ENCODE peak calls at places on chromosomes 5 and 9, in ten cellular contexts. C, Q, Y, V, N, J, W, P, M and D are unnamed samples.

GRCh38 chr5:10354048-10354872 is 765 bp downstream of the MARCHF6 start:
- DNase-seq in C (no peak), V (peak), P (peak), Q (peak), M (peak), Y (peak), N (peak), J (peak), W (no peak), D (peak)

GRCh38 chr5:88672644-88673493 is 210.1 kb downstream of the MEF2C start:
- DNase-seq in V (peak), J (peak), Y (no peak), W (peak), M (no peak), C (no peak), P (no peak), N (no peak), Q (no peak), D (no peak)

GRCh38 chr9:93207326-93207814 is 23.4 kb downstream of the WNK2 start:
- DNase-seq in J (peak), V (no peak), Q (peak), P (no peak), M (no peak), C (no peak), W (peak), Y (no peak), N (peak), D (no peak)

GRCh38 chr5:181188700-181189362 is 16.2 kb downstream of the TRIM7 start:
- DNase-seq in J (no peak), N (peak), Q (peak), M (no peak), V (peak), Y (peak), W (no peak), C (peak), P (peak), D (no peak)

GRCh38 chr9:8188720-8189407 is 389.3 kb upstream of the DMAC1 start:
- DNase-seq in W (no peak), V (no peak), J (no peak), N (peak), P (no peak), C (no peak), M (peak), Y (no peak), Q (no peak), D (no peak)

GRCh38 chr9:86202338-86202882 is 57.0 kb downstream of the C9orf153 start:
- DNase-seq in W (no peak), N (peak), J (peak), M (peak), V (peak), P (peak), Q (peak), C (no peak), Y (peak), D (peak)

GRCh38 chr5:35924950-35925722 is 13.3 kb downstream of the CAPSL start:
- DNase-seq in M (peak), W (peak), J (peak), P (peak), Q (peak), V (peak), N (peak), Y (peak), C (peak), D (peak)

GRCh38 chr5:5523066-5523505 is 100.6 kb downstream of the ICE1 start:
- DNase-seq in P (no peak), Q (no peak), Y (peak), W (no peak), V (no peak), C (no peak), M (peak), N (peak), J (no peak), D (peak)

GRCh38 chr9:106075568-106075967 is 381.2 kb downstream of the TMEM38B start:
- DNase-seq in N (no peak), P (no peak), W (no peak), Q (no peak), M (no peak), C (no peak), V (no peak), Y (no peak), J (no peak), D (no peak)

GRCh38 chr9:17578911-17579793 is at the start of gene SH3GL2:
- DNase-seq in W (peak), V (peak), Y (peak), Q (peak), N (peak), C (no peak), P (no peak), J (peak), M (no peak), D (peak)

GRCh38 chr5:13217636-13218035 is 726.9 kb downstream of the DNAH5 start:
- DNase-seq in P (no peak), J (peak), Q (no peak), C (no peak), M (no peak), N (no peak), W (no peak), Y (no peak), V (no peak), D (no peak)

GRCh38 chr5:174876-175465 is 16.3 kb upstream of the LRRC14B start:
- DNase-seq in J (no peak), C (no peak), P (no peak), M (no peak), Y (no peak), V (no peak), N (no peak), W (no peak), Q (no peak), D (no peak)

GRCh38 chr9:18358325-18358724 is 115.6 kb upstream of the ADAMTSL1 start:
- DNase-seq in W (no peak), Q (no peak), M (no peak), V (no peak), C (no peak), Y (no peak), J (peak), P (no peak), N (no peak), D (no peak)

GRCh38 chr5:59528226-59528862 is 365.2 kb downstream of the PDE4D start:
- DNase-seq in Y (no peak), N (peak), V (no peak), M (no peak), Q (no peak), P (no peak), W (no peak), J (no peak), C (no peak), D (no peak)